ENCODE peak calls at places on chromosomes 1 and 21, in six cellular contexts. One of them, this sample, is unnamed.

GRCh38 chr1:31153423-31153822 is 86.3 kb downstream of the NKAIN1 start:
- DNase-seq in fibroblast of pulmonary artery: peak; percentile 8
- DNase-seq in GM13977: no peak
- DNase-seq in GM20000: no peak
- DNase-seq in glutamatergic neuron: no peak
- DNase-seq in stomach: no peak
- DNase-seq in this sample: no peak

GRCh38 chr1:223052931-223053330 is 90.1 kb downstream of the TLR5 start:
- DNase-seq in fibroblast of pulmonary artery: peak; percentile 7
- DNase-seq in GM13977: no peak
- DNase-seq in GM20000: no peak
- DNase-seq in glutamatergic neuron: no peak
- DNase-seq in stomach: no peak
- DNase-seq in this sample: no peak

GRCh38 chr21:33300701-33301631 is 23.8 kb upstream of the IFNAR1 start:
- DNase-seq in fibroblast of pulmonary artery: peak; percentile 50
- DNase-seq in GM13977: no peak
- DNase-seq in GM20000: no peak
- DNase-seq in glutamatergic neuron: no peak
- DNase-seq in stomach: no peak
- DNase-seq in this sample: no peak

GRCh38 chr21:43322805-43323204 is 104.1 kb downstream of the SIK1 start:
- DNase-seq in fibroblast of pulmonary artery: peak; percentile 35
- DNase-seq in GM13977: no peak
- DNase-seq in GM20000: no peak
- DNase-seq in glutamatergic neuron: no peak
- DNase-seq in stomach: no peak
- DNase-seq in this sample: no peak

GRCh38 chr1:15195420-15196052 is 42.0 kb downstream of the TMEM51 start:
- DNase-seq in fibroblast of pulmonary artery: no peak
- DNase-seq in GM13977: no peak
- DNase-seq in GM20000: no peak
- DNase-seq in glutamatergic neuron: no peak
- DNase-seq in stomach: no peak
- DNase-seq in this sample: no peak

GRCh38 chr1:158008630-158009029 is 15.2 kb downstream of the KIRREL1 start:
- DNase-seq in fibroblast of pulmonary artery: no peak
- DNase-seq in GM13977: no peak
- DNase-seq in GM20000: no peak
- DNase-seq in glutamatergic neuron: no peak
- DNase-seq in stomach: no peak
- DNase-seq in this sample: no peak

GRCh38 chr1:224292419-224292818 is 37.6 kb downstream of the NVL start:
- DNase-seq in fibroblast of pulmonary artery: no peak
- DNase-seq in GM13977: no peak
- DNase-seq in GM20000: no peak
- DNase-seq in glutamatergic neuron: no peak
- DNase-seq in stomach: no peak
- DNase-seq in this sample: no peak

GRCh38 chr1:45987204-45987603 is 145.2 kb downstream of the PIK3R3 start:
- DNase-seq in fibroblast of pulmonary artery: no peak
- DNase-seq in GM13977: no peak
- DNase-seq in GM20000: no peak
- DNase-seq in glutamatergic neuron: no peak
- DNase-seq in stomach: no peak
- DNase-seq in this sample: no peak

GRCh38 chr1:237507005-237507404 is 383.7 kb downstream of the ZP4 start:
- DNase-seq in fibroblast of pulmonary artery: no peak
- DNase-seq in GM13977: peak; percentile 16
- DNase-seq in GM20000: peak; percentile 8
- DNase-seq in glutamatergic neuron: no peak
- DNase-seq in stomach: no peak
- DNase-seq in this sample: peak; percentile 41

GRCh38 chr1:179253286-179253972 is 24.0 kb upstream of the ABL2 start:
- DNase-seq in fibroblast of pulmonary artery: peak; percentile 52
- DNase-seq in GM13977: no peak
- DNase-seq in GM20000: no peak
- DNase-seq in glutamatergic neuron: no peak
- DNase-seq in stomach: no peak
- DNase-seq in this sample: no peak

GRCh38 chr1:73781257-73781656 is 416.7 kb downstream of the LRRIQ3 start:
- DNase-seq in fibroblast of pulmonary artery: peak; percentile 0
- DNase-seq in GM13977: no peak
- DNase-seq in GM20000: no peak
- DNase-seq in glutamatergic neuron: no peak
- DNase-seq in stomach: no peak
- DNase-seq in this sample: no peak

GRCh38 chr21:16570856-16571255 is 841.1 kb downstream of the USP25 start:
- DNase-seq in fibroblast of pulmonary artery: no peak
- DNase-seq in GM13977: no peak
- DNase-seq in GM20000: no peak
- DNase-seq in glutamatergic neuron: no peak
- DNase-seq in stomach: no peak
- DNase-seq in this sample: no peak

GRCh38 chr1:185487030-185487429 is 170.0 kb upstream of the IVNS1ABP start:
- DNase-seq in fibroblast of pulmonary artery: no peak
- DNase-seq in GM13977: no peak
- DNase-seq in GM20000: no peak
- DNase-seq in glutamatergic neuron: no peak
- DNase-seq in stomach: no peak
- DNase-seq in this sample: no peak

GRCh38 chr1:33161061-33161681 is 20.7 kb downstream of the TRIM62 start:
- DNase-seq in fibroblast of pulmonary artery: peak; percentile 60
- DNase-seq in GM13977: no peak
- DNase-seq in GM20000: no peak
- DNase-seq in glutamatergic neuron: no peak
- DNase-seq in stomach: no peak
- DNase-seq in this sample: no peak

GRCh38 chr1:21550097-21550496 is 40.9 kb downstream of the ALPL start:
- DNase-seq in fibroblast of pulmonary artery: no peak
- DNase-seq in GM13977: no peak
- DNase-seq in GM20000: no peak
- DNase-seq in glutamatergic neuron: no peak
- DNase-seq in stomach: no peak
- DNase-seq in this sample: no peak

DNA sequence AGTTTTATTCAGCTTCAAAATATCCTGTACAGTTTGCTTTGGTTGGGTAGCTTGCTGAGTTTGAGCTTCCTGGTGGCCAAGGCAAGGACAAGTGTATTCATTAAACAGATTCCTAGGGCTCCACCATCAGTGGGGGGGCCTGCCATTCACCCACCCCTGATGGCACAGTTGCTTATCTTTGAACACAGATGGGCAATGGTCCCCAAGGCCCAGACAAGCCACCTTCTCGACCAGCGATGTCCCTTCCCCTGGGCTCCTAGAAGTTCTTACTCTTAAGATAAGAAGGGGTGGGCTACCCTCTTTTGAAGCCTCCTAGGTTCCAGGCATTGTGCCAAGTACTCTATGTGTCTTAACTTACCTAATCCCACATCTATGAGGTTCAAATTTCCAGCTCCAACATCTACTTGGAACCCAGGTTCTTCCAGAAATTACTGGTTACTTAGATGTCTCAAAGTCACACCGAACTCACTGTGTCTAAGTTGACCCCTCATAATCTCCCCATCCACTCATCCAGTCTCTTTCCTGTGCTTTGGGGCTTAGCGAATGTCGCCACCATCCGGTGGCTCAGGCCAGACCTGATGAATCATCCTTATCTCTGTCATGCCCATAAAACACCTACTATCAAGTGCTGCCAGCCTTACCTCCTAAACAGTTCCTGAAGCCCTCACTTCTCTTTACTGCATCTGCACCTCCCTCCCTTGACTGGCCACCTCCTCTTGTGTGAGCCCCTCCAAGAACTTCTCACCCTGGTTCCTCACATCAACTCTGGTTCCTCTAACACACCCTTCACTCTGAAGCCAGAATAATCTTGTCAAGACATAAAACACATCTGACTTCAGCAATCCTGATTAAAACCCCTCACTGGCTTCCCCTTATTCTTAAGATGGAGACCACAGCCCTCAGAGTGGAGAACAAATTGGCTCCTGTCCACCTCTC is 50.1 kb downstream of the KLHDC7A start:
- DNase-seq in fibroblast of pulmonary artery: no peak
- DNase-seq in GM13977: no peak
- DNase-seq in GM20000: no peak
- DNase-seq in glutamatergic neuron: no peak
- DNase-seq in stomach: no peak
- DNase-seq in this sample: peak; percentile 14
- TF ChIP-seq CTCF in fibroblast of pulmonary artery: no peak
- TF ChIP-seq CTCF in GM13977: peak; percentile 22
- TF ChIP-seq CTCF in GM20000: peak; percentile 8
- TF ChIP-seq CTCF in glutamatergic neuron: no peak
- TF ChIP-seq CTCF in stomach: no peak
- TF ChIP-seq CTCF in this sample: no peak

GRCh38 chr21:41861255-41861654 is 17.9 kb downstream of the PRDM15 start:
- DNase-seq in fibroblast of pulmonary artery: no peak
- DNase-seq in GM13977: no peak
- DNase-seq in GM20000: no peak
- DNase-seq in glutamatergic neuron: no peak
- DNase-seq in stomach: no peak
- DNase-seq in this sample: no peak

GRCh38 chr21:41859297-41859980 is 19.7 kb downstream of the PRDM15 start:
- DNase-seq in fibroblast of pulmonary artery: no peak
- DNase-seq in GM13977: no peak
- DNase-seq in GM20000: no peak
- DNase-seq in glutamatergic neuron: no peak
- DNase-seq in stomach: no peak
- DNase-seq in this sample: no peak

GRCh38 chr21:41864311-41865001 is 14.7 kb downstream of the PRDM15 start:
- DNase-seq in fibroblast of pulmonary artery: no peak
- DNase-seq in GM13977: no peak
- DNase-seq in GM20000: no peak
- DNase-seq in glutamatergic neuron: no peak
- DNase-seq in stomach: no peak
- DNase-seq in this sample: no peak

GRCh38 chr21:41863439-41863740 is 15.8 kb downstream of the PRDM15 start:
- DNase-seq in fibroblast of pulmonary artery: no peak
- DNase-seq in GM13977: no peak
- DNase-seq in GM20000: no peak
- DNase-seq in glutamatergic neuron: no peak
- DNase-seq in stomach: no peak
- DNase-seq in this sample: no peak

DNA sequence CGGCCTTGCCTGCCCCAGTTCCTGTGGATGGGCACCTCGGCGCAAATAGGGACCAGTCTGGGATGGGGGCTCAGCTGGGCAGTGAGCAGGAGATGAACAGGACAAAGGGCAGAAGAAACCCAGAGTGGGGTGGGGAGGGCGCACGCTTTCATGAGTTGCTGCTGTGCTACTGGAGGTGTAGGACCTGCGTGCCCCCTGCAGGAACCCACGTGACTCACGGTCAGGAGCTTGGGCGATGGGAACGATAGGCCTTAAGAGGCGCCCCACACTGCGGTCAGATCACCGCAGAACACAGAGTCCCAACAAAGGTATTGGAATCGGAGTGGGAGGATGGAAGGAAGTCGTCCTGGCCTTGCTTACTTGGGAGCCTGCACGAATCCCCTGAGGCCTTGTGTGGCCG is 17.2 kb downstream of the PRDM15 start:
- DNase-seq in fibroblast of pulmonary artery: no peak
- DNase-seq in GM13977: no peak
- DNase-seq in GM20000: no peak
- DNase-seq in glutamatergic neuron: no peak
- DNase-seq in stomach: no peak
- DNase-seq in this sample: no peak
- TF ChIP-seq CTCF in fibroblast of pulmonary artery: no peak
- TF ChIP-seq CTCF in GM13977: no peak
- TF ChIP-seq CTCF in GM20000: no peak
- TF ChIP-seq CTCF in glutamatergic neuron: no peak
- TF ChIP-seq CTCF in stomach: no peak
- TF ChIP-seq CTCF in this sample: no peak

DNA sequence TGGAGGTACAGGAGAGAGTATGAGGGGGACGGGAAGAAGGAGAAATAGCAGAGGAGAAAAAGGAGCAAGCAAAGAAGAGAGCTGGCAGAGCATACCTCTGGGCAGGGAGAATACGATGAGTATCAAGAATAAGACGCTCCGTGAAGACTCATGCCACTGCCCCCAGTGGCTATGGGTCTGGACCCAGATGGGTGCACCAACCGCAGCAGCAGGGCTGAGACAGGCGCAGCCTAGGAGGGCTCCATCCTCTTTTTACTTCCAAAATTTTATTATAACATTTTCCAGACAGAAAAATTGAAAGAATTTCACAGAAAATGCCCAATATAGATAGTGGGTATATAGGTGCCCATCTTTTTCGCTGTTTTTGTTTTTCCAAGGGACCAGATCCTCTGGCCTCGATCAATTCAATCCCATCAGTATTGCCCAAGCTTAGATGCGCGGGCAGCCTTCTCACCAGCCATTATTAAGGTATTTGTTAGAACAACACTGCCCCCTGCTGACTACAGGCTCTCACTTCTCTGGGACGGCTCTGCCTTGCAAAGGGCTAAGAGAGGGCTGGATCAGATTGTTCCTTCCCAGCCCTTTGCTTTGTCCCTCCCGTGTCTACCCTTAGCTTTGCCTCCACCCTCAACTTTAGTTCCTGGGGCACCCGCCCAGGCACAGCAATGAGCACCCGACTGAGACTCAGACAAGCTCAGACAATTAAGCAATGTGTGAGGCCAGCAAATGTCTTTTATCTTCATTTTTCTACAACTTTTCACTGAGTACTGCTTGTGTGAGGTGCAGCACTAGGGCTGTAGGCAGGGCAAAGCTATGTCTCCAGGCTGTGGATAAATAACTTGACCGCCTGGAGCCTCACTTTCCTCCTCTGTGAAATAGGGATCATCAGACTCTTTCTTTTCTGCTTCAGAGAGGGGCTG is 17.5 kb upstream of the CAMK1G start:
- DNase-seq in fibroblast of pulmonary artery: peak; percentile 88
- DNase-seq in GM13977: peak; percentile 64
- DNase-seq in GM20000: peak; percentile 74
- DNase-seq in glutamatergic neuron: peak; percentile 89
- DNase-seq in stomach: peak; percentile 89
- DNase-seq in this sample: peak; percentile 64
- TF ChIP-seq CTCF in fibroblast of pulmonary artery: peak; percentile 87
- TF ChIP-seq CTCF in GM13977: peak; percentile 87
- TF ChIP-seq CTCF in GM20000: peak; percentile 93
- TF ChIP-seq CTCF in glutamatergic neuron: peak; percentile 91
- TF ChIP-seq CTCF in stomach: peak; percentile 82
- TF ChIP-seq CTCF in this sample: peak; percentile 74

GRCh38 chr21:45385549-45386050 is 19.4 kb upstream of the COL18A1 start:
- DNase-seq in fibroblast of pulmonary artery: no peak
- DNase-seq in GM13977: no peak
- DNase-seq in GM20000: no peak
- DNase-seq in glutamatergic neuron: peak; percentile 4
- DNase-seq in stomach: no peak
- DNase-seq in this sample: no peak

GRCh38 chr21:45387506-45387905 is 17.5 kb upstream of the COL18A1 start:
- DNase-seq in fibroblast of pulmonary artery: no peak
- DNase-seq in GM13977: no peak
- DNase-seq in GM20000: no peak
- DNase-seq in glutamatergic neuron: peak; percentile 4
- DNase-seq in stomach: no peak
- DNase-seq in this sample: no peak

GRCh38 chr21:45388011-45388521 is 16.9 kb upstream of the COL18A1 start:
- DNase-seq in fibroblast of pulmonary artery: no peak
- DNase-seq in GM13977: no peak
- DNase-seq in GM20000: no peak
- DNase-seq in glutamatergic neuron: peak; percentile 11
- DNase-seq in stomach: no peak
- DNase-seq in this sample: no peak

GRCh38 chr21:45386336-45386727 is 18.6 kb upstream of the COL18A1 start:
- DNase-seq in fibroblast of pulmonary artery: no peak
- DNase-seq in GM13977: no peak
- DNase-seq in GM20000: no peak
- DNase-seq in glutamatergic neuron: peak; percentile 5
- DNase-seq in stomach: no peak
- DNase-seq in this sample: no peak

GRCh38 chr21:45386728-45387371 is 18.1 kb upstream of the COL18A1 start:
- DNase-seq in fibroblast of pulmonary artery: peak; percentile 89
- DNase-seq in GM13977: no peak
- DNase-seq in GM20000: no peak
- DNase-seq in glutamatergic neuron: peak; percentile 19
- DNase-seq in stomach: no peak
- DNase-seq in this sample: no peak
- TF ChIP-seq CTCF in fibroblast of pulmonary artery: peak; percentile 42
- TF ChIP-seq CTCF in GM13977: no peak
- TF ChIP-seq CTCF in GM20000: no peak
- TF ChIP-seq CTCF in glutamatergic neuron: no peak
- TF ChIP-seq CTCF in stomach: no peak
- TF ChIP-seq CTCF in this sample: no peak

This sample was measured in GM13976.